ENCODE peak calls at places on chromosome 21, in seven cellular contexts. One of them, this sample, is unnamed.

GRCh38 chr21:33067457-33067856 is 2.5 kb upstream of the OLIG1 start:
- DNase-seq in HTR-8/SVneo: no peak
- DNase-seq in lung microvascular endothelial cell: no peak
- DNase-seq in stimulated activated CD4-positive, alpha-beta T cell treated with anti-CD3 and anti-CD28 coated beads, Interleukin-4, amount 100 ng/mL, for 24 hours: no peak
- DNase-seq in neuronal stem cell: no peak
- DNase-seq in PC-3: no peak
- DNase-seq in iPS-NIHi11: no peak
- DNase-seq in this sample: no peak

GRCh38 chr21:42309753-42310213 is 5.4 kb downstream of the TFF3 start:
- DNase-seq in HTR-8/SVneo: peak; percentile 56
- DNase-seq in lung microvascular endothelial cell: peak; percentile 70
- DNase-seq in iPS-NIHi11: peak; percentile 86
- DNase-seq in neuronal stem cell: peak; percentile 80
- DNase-seq in stimulated activated CD4-positive, alpha-beta T cell treated with anti-CD3 and anti-CD28 coated beads, Interleukin-4, amount 100 ng/mL, for 24 hours: peak; percentile 75
- DNase-seq in PC-3: peak; percentile 64
- DNase-seq in this sample: no peak

GRCh38 chr21:45528981-45529784 is 13.1 kb downstream of the SLC19A1 start:
- DNase-seq in lung microvascular endothelial cell: no peak
- DNase-seq in neuronal stem cell: no peak
- DNase-seq in stimulated activated CD4-positive, alpha-beta T cell treated with anti-CD3 and anti-CD28 coated beads, Interleukin-4, amount 100 ng/mL, for 24 hours: no peak
- DNase-seq in PC-3: no peak
- DNase-seq in iPS-NIHi11: no peak
- DNase-seq in HTR-8/SVneo: no peak
- DNase-seq in this sample: no peak

GRCh38 chr21:21436012-21436545 is 437.9 kb downstream of the NCAM2 start:
- DNase-seq in neuronal stem cell: no peak
- DNase-seq in HTR-8/SVneo: no peak
- DNase-seq in lung microvascular endothelial cell: no peak
- DNase-seq in PC-3: peak; percentile 3
- DNase-seq in iPS-NIHi11: no peak
- DNase-seq in stimulated activated CD4-positive, alpha-beta T cell treated with anti-CD3 and anti-CD28 coated beads, Interleukin-4, amount 100 ng/mL, for 24 hours: no peak
- DNase-seq in this sample: no peak

GRCh38 chr21:31366825-31367224 is 22.8 kb upstream of the TIAM1 start:
- DNase-seq in HTR-8/SVneo: peak; percentile 71
- DNase-seq in PC-3: peak; percentile 98
- DNase-seq in iPS-NIHi11: no peak
- DNase-seq in stimulated activated CD4-positive, alpha-beta T cell treated with anti-CD3 and anti-CD28 coated beads, Interleukin-4, amount 100 ng/mL, for 24 hours: no peak
- DNase-seq in neuronal stem cell: no peak
- DNase-seq in lung microvascular endothelial cell: no peak
- DNase-seq in this sample: peak; percentile 98

GRCh38 chr21:44706706-44707615 is 4.4 kb downstream of the TSPEAR start:
- DNase-seq in HTR-8/SVneo: no peak
- DNase-seq in iPS-NIHi11: no peak
- DNase-seq in PC-3: no peak
- DNase-seq in lung microvascular endothelial cell: no peak
- DNase-seq in neuronal stem cell: no peak
- DNase-seq in stimulated activated CD4-positive, alpha-beta T cell treated with anti-CD3 and anti-CD28 coated beads, Interleukin-4, amount 100 ng/mL, for 24 hours: no peak
- DNase-seq in this sample: no peak

GRCh38 chr21:45612096-45613019 is 31.2 kb upstream of the PCBP3 start:
- DNase-seq in lung microvascular endothelial cell: no peak
- DNase-seq in PC-3: peak; percentile 82
- DNase-seq in stimulated activated CD4-positive, alpha-beta T cell treated with anti-CD3 and anti-CD28 coated beads, Interleukin-4, amount 100 ng/mL, for 24 hours: no peak
- DNase-seq in neuronal stem cell: no peak
- DNase-seq in iPS-NIHi11: no peak
- DNase-seq in HTR-8/SVneo: peak; percentile 64
- DNase-seq in this sample: peak; percentile 9

GRCh38 chr21:34154878-34155277 is 81.5 kb downstream of the MRPS6 start:
- DNase-seq in PC-3: no peak
- DNase-seq in iPS-NIHi11: no peak
- DNase-seq in HTR-8/SVneo: no peak
- DNase-seq in lung microvascular endothelial cell: no peak
- DNase-seq in stimulated activated CD4-positive, alpha-beta T cell treated with anti-CD3 and anti-CD28 coated beads, Interleukin-4, amount 100 ng/mL, for 24 hours: no peak
- DNase-seq in neuronal stem cell: no peak
- DNase-seq in this sample: no peak

GRCh38 chr21:45356653-45357435 is 48.1 kb upstream of the COL18A1 start:
- DNase-seq in neuronal stem cell: no peak
- DNase-seq in stimulated activated CD4-positive, alpha-beta T cell treated with anti-CD3 and anti-CD28 coated beads, Interleukin-4, amount 100 ng/mL, for 24 hours: no peak
- DNase-seq in PC-3: no peak
- DNase-seq in HTR-8/SVneo: no peak
- DNase-seq in iPS-NIHi11: no peak
- DNase-seq in lung microvascular endothelial cell: peak; percentile 60
- DNase-seq in this sample: no peak

GRCh38 chr21:39221282-39221996 is 38.2 kb upstream of the PSMG1 start:
- DNase-seq in PC-3: no peak
- DNase-seq in HTR-8/SVneo: no peak
- DNase-seq in neuronal stem cell: no peak
- DNase-seq in stimulated activated CD4-positive, alpha-beta T cell treated with anti-CD3 and anti-CD28 coated beads, Interleukin-4, amount 100 ng/mL, for 24 hours: no peak
- DNase-seq in iPS-NIHi11: no peak
- DNase-seq in lung microvascular endothelial cell: no peak
- DNase-seq in this sample: peak; percentile 25

GRCh38 chr21:37516998-37517397 is 150.4 kb downstream of the DYRK1A start:
- DNase-seq in neuronal stem cell: no peak
- DNase-seq in PC-3: no peak
- DNase-seq in iPS-NIHi11: no peak
- DNase-seq in lung microvascular endothelial cell: no peak
- DNase-seq in stimulated activated CD4-positive, alpha-beta T cell treated with anti-CD3 and anti-CD28 coated beads, Interleukin-4, amount 100 ng/mL, for 24 hours: no peak
- DNase-seq in HTR-8/SVneo: no peak
- DNase-seq in this sample: no peak

GRCh38 chr21:27083144-27083543 is 116.3 kb upstream of the ADAMTS5 start:
- DNase-seq in PC-3: no peak
- DNase-seq in stimulated activated CD4-positive, alpha-beta T cell treated with anti-CD3 and anti-CD28 coated beads, Interleukin-4, amount 100 ng/mL, for 24 hours: no peak
- DNase-seq in HTR-8/SVneo: no peak
- DNase-seq in iPS-NIHi11: no peak
- DNase-seq in lung microvascular endothelial cell: no peak
- DNase-seq in neuronal stem cell: no peak
- DNase-seq in this sample: no peak

GRCh38 chr21:43208561-43209332 is 39.9 kb downstream of the CRYAA start:
- DNase-seq in PC-3: no peak
- DNase-seq in neuronal stem cell: no peak
- DNase-seq in lung microvascular endothelial cell: no peak
- DNase-seq in stimulated activated CD4-positive, alpha-beta T cell treated with anti-CD3 and anti-CD28 coated beads, Interleukin-4, amount 100 ng/mL, for 24 hours: no peak
- DNase-seq in HTR-8/SVneo: no peak
- DNase-seq in iPS-NIHi11: no peak
- DNase-seq in this sample: no peak

GRCh38 chr21:31335957-31336738 is 7.9 kb downstream of the TIAM1 start:
- DNase-seq in iPS-NIHi11: no peak
- DNase-seq in neuronal stem cell: no peak
- DNase-seq in lung microvascular endothelial cell: no peak
- DNase-seq in stimulated activated CD4-positive, alpha-beta T cell treated with anti-CD3 and anti-CD28 coated beads, Interleukin-4, amount 100 ng/mL, for 24 hours: peak; percentile 60
- DNase-seq in HTR-8/SVneo: peak; percentile 72
- DNase-seq in PC-3: peak; percentile 96
- DNase-seq in this sample: peak; percentile 77

GRCh38 chr21:14560555-14560954 is 14.4 kb upstream of the SAMSN1 start:
- DNase-seq in PC-3: no peak
- DNase-seq in stimulated activated CD4-positive, alpha-beta T cell treated with anti-CD3 and anti-CD28 coated beads, Interleukin-4, amount 100 ng/mL, for 24 hours: no peak
- DNase-seq in HTR-8/SVneo: no peak
- DNase-seq in lung microvascular endothelial cell: no peak
- DNase-seq in iPS-NIHi11: no peak
- DNase-seq in neuronal stem cell: no peak
- DNase-seq in this sample: no peak

GRCh38 chr21:45319461-45320211 is 31.9 kb upstream of the POFUT2 start:
- DNase-seq in lung microvascular endothelial cell: peak; percentile 75
- DNase-seq in PC-3: no peak
- DNase-seq in iPS-NIHi11: peak; percentile 34
- DNase-seq in HTR-8/SVneo: peak; percentile 69
- DNase-seq in stimulated activated CD4-positive, alpha-beta T cell treated with anti-CD3 and anti-CD28 coated beads, Interleukin-4, amount 100 ng/mL, for 24 hours: no peak
- DNase-seq in neuronal stem cell: no peak
- DNase-seq in this sample: no peak

GRCh38 chr21:42688841-42689371 is 35.5 kb downstream of the PDE9A start:
- DNase-seq in iPS-NIHi11: peak; percentile 76
- DNase-seq in lung microvascular endothelial cell: no peak
- DNase-seq in stimulated activated CD4-positive, alpha-beta T cell treated with anti-CD3 and anti-CD28 coated beads, Interleukin-4, amount 100 ng/mL, for 24 hours: no peak
- DNase-seq in HTR-8/SVneo: no peak
- DNase-seq in neuronal stem cell: no peak
- DNase-seq in PC-3: no peak
- DNase-seq in this sample: no peak

GRCh38 chr21:33783173-33783572 is 132.4 kb downstream of the ATP5PO start:
- DNase-seq in stimulated activated CD4-positive, alpha-beta T cell treated with anti-CD3 and anti-CD28 coated beads, Interleukin-4, amount 100 ng/mL, for 24 hours: no peak
- DNase-seq in lung microvascular endothelial cell: no peak
- DNase-seq in neuronal stem cell: no peak
- DNase-seq in HTR-8/SVneo: no peak
- DNase-seq in iPS-NIHi11: no peak
- DNase-seq in PC-3: no peak
- DNase-seq in this sample: no peak

GRCh38 chr21:25573409-25574206 is 33.7 kb downstream of the MRPL39 start:
- DNase-seq in PC-3: peak; percentile 97
- DNase-seq in neuronal stem cell: no peak
- DNase-seq in stimulated activated CD4-positive, alpha-beta T cell treated with anti-CD3 and anti-CD28 coated beads, Interleukin-4, amount 100 ng/mL, for 24 hours: peak; percentile 87
- DNase-seq in iPS-NIHi11: no peak
- DNase-seq in HTR-8/SVneo: peak; percentile 64
- DNase-seq in lung microvascular endothelial cell: peak; percentile 74
- DNase-seq in this sample: peak; percentile 98

GRCh38 chr21:29645666-29646553 is 293.9 kb downstream of the GRIK1 start:
- DNase-seq in PC-3: no peak
- DNase-seq in HTR-8/SVneo: no peak
- DNase-seq in stimulated activated CD4-positive, alpha-beta T cell treated with anti-CD3 and anti-CD28 coated beads, Interleukin-4, amount 100 ng/mL, for 24 hours: no peak
- DNase-seq in iPS-NIHi11: no peak
- DNase-seq in lung microvascular endothelial cell: no peak
- DNase-seq in neuronal stem cell: no peak
- DNase-seq in this sample: peak; percentile 72

GRCh38 chr21:38814126-38815059 is 8.7 kb downstream of the ETS2 start:
- DNase-seq in neuronal stem cell: no peak
- DNase-seq in PC-3: no peak
- DNase-seq in iPS-NIHi11: peak; percentile 26
- DNase-seq in lung microvascular endothelial cell: no peak
- DNase-seq in stimulated activated CD4-positive, alpha-beta T cell treated with anti-CD3 and anti-CD28 coated beads, Interleukin-4, amount 100 ng/mL, for 24 hours: no peak
- DNase-seq in HTR-8/SVneo: no peak
- DNase-seq in this sample: no peak

GRCh38 chr21:42556960-42557359 is 43.3 kb downstream of the SLC37A1 start:
- DNase-seq in PC-3: no peak
- DNase-seq in lung microvascular endothelial cell: peak; percentile 30
- DNase-seq in neuronal stem cell: no peak
- DNase-seq in iPS-NIHi11: no peak
- DNase-seq in HTR-8/SVneo: no peak
- DNase-seq in stimulated activated CD4-positive, alpha-beta T cell treated with anti-CD3 and anti-CD28 coated beads, Interleukin-4, amount 100 ng/mL, for 24 hours: no peak
- DNase-seq in this sample: peak; percentile 51

GRCh38 chr21:37074546-37074945 is 1.5 kb downstream of the TTC3 start:
- DNase-seq in PC-3: no peak
- DNase-seq in iPS-NIHi11: no peak
- DNase-seq in lung microvascular endothelial cell: no peak
- DNase-seq in neuronal stem cell: no peak
- DNase-seq in stimulated activated CD4-positive, alpha-beta T cell treated with anti-CD3 and anti-CD28 coated beads, Interleukin-4, amount 100 ng/mL, for 24 hours: no peak
- DNase-seq in HTR-8/SVneo: no peak
- DNase-seq in this sample: no peak